ENCODE peak calls at places on chromosomes 11 and 22, in seven cellular contexts. E, W, S, B, N, R and G are unnamed samples.

GRCh38 chr11:33658195-33658900 is 42.3 kb downstream of the C11orf91 start:
- DNase-seq in E (no peak), W (no peak), S (no peak), B (no peak), N (no peak), R (no peak), G (no peak)

GRCh38 chr22:40476341-40476740 is 105.9 kb downstream of the SGSM3 start:
- DNase-seq in E (no peak), W (no peak), S (no peak), B (no peak), N (no peak), R (no peak), G (no peak)

GRCh38 chr11:1205121-1205986 is 17.5 kb upstream of the MUC5B start:
- DNase-seq in E (peak; percentile 15), W (no peak), S (no peak), B (peak; percentile 58), N (peak; percentile 10), R (no peak), G (peak; percentile 62)

GRCh38 chr11:32109138-32109537 is 18.3 kb downstream of the RCN1 start:
- DNase-seq in E (no peak), W (no peak), S (no peak), B (no peak), N (no peak), R (no peak), G (no peak)

GRCh38 chr11:111324277-111324720 is 26.0 kb downstream of the POU2AF3 start:
- DNase-seq in E (no peak), W (no peak), S (no peak), B (no peak), N (no peak), R (no peak), G (no peak)

GRCh38 chr11:112049777-112050176 is 24.0 kb downstream of the PIH1D2 start:
- DNase-seq in E (no peak), W (no peak), S (no peak), B (no peak), N (no peak), R (no peak), G (no peak)

GRCh38 chr22:38299758-38300157 is 17.5 kb downstream of the CSNK1E start:
- DNase-seq in E (no peak), W (no peak), S (no peak), B (no peak), N (no peak), R (no peak), G (no peak)

GRCh38 chr11:34788642-34789041 is 127.5 kb downstream of the APIP start:
- DNase-seq in E (no peak), W (no peak), S (no peak), B (no peak), N (no peak), R (no peak), G (no peak)

GRCh38 chr11:126282361-126282741 is 542 bp upstream of the TIRAP start:
- DNase-seq in E (peak; percentile 81), W (no peak), S (peak; percentile 34), B (peak; percentile 77), N (peak; percentile 57), R (no peak), G (peak; percentile 85)

GRCh38 chr11:83249972-83250593 is 36.1 kb downstream of the CCDC90B start:
- DNase-seq in E (peak; percentile 51), W (no peak), S (no peak), B (no peak), N (no peak), R (no peak), G (no peak)

GRCh38 chr22:35445933-35446332 is 46.0 kb downstream of the MCM5 start:
- DNase-seq in E (no peak), W (no peak), S (no peak), B (peak; percentile 84), N (no peak), R (no peak), G (no peak)

GRCh38 chr22:42680648-42681047 is 31.5 kb upstream of the CYB5R3 start:
- DNase-seq in E (no peak), W (no peak), S (no peak), B (no peak), N (no peak), R (no peak), G (no peak)

GRCh38 chr11:126738632-126739031 is 261.9 kb downstream of the KIRREL3 start:
- DNase-seq in E (no peak), W (no peak), S (no peak), B (no peak), N (no peak), R (no peak), G (no peak)

GRCh38 chr11:74321487-74322188 is 10.2 kb upstream of the P4HA3 start:
- DNase-seq in E (peak; percentile 41), W (no peak), S (no peak), B (no peak), N (no peak), R (no peak), G (no peak)

GRCh38 chr11:130641884-130642283 is 193.4 kb downstream of the ADAMTS15 start:
- DNase-seq in E (no peak), W (no peak), S (no peak), B (no peak), N (no peak), R (no peak), G (no peak)
- TF ChIP-seq CTCF in E (no peak), W (no peak), S (no peak), B (no peak), N (no peak), R (no peak), G (no peak)

DNA sequence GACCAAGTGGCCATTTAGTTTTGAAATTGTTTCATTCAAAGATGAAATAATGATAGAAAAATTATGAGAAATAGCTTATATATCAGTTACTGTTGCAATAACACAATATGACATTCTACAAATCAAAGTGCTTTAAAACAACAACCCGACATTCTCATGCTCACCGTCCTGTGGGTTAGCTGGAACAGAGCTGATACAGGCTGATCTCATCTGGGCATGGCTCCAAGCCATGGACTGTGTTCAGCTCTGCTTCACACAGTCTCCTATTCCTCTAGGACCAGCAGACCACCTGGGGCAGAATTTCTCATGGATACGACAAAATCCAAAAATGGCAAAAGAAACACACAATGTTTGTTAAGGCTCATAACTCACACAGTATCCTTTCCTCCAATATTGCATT is 178.6 kb downstream of the CNTN5 start:
- DNase-seq in E (no peak), W (no peak), S (no peak), B (no peak), N (no peak), R (no peak), G (no peak)
- TF ChIP-seq POLR2AphosphoS5 in E (no peak), W (no peak), S (no peak), B (no peak), N (no peak), R (no peak), G (no peak)

DNA sequence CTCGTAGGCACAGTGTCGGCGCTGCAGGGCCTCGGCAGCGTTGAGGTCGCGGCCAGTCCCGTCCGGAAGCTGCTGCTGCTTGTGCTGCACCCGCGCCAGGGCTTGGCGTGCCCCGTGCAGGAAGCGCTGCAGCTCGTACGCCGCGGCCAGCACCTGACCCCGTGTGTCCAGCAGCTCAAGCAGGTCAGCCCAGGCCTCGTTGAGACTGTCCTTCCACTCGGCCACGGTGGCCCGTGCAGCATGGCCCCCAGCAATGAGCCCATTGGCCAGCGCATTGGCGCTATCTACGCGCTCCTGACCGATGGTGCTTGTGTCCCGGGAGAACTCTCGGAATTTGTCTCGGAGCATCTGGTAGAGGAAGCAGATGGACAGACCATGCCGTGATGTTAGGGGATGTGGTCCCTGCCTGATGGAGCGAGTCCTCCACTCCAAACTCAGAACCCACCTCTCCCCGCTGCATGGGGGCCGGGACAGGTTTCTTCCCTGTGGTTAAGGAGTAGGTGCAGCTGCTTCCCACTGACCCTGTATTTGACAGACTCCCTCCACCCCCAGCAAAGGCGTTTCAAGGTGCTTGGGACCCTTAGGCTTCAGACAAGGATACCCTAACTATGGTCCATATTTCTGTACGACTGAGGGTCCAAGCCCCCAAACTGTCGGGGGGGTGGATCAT is 13.8 kb upstream of the RBM4B start:
- DNase-seq in E (no peak), W (no peak), S (no peak), B (no peak), N (no peak), R (no peak), G (peak; percentile 69)
- TF ChIP-seq CTCF in E (no peak), W (no peak), S (no peak), B (no peak), N (no peak), R (no peak), G (no peak)

GRCh38 chr11:22192642-22193347 is at the start of gene ANO5:
- DNase-seq in E (peak; percentile 89), W (no peak), S (peak; percentile 78), B (peak; percentile 81), N (peak; percentile 74), R (no peak), G (peak; percentile 78)
- TF ChIP-seq POLR2AphosphoS5 in E (no peak), W (no peak), S (peak; percentile 48), B (peak; percentile 29), N (no peak), R (no peak), G (no peak)

DNA sequence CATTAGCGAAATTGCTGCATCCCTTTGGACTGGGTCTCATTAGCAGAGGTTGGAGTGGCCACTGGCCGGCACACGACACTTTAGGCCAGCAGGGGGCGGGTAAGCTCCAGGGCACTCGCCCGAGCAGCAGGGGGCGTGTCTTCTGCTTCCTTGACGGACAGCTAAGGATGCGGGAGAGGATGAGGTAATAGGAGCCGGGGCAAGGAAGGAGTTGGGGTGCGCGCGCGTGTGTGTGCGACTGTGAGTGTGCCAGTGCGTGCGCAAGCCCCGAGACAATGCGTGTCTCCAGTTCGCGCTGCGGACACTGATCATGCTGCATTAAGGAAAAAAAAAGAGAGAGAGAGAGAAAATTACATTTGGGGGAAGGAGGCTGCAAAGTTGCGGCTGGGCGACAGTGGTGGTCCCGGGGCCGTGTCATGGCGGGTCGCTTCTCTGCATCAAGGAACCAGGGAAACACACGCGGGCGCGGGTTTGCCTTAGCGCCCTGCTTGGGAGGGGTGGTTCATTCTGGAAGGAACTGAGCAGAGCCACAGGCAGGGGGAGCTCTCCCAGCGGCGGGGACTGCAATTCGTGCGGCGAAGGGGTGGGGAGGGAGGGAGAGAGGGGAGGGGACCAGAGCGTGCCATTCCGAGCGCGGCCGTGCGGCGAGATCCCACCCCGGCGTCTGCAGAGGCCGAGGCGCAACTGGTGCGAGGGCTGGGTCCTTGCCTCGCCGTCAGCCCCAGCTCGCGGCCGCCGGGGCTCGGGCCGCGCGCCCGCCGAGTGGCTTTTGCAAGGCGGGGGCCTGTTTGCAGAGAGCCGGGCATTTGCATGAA is at the start of gene DTX4:
- DNase-seq in E (peak; percentile 92), W (peak; percentile 39), S (peak; percentile 96), B (peak; percentile 96), N (peak; percentile 95), R (peak; percentile 57), G (peak; percentile 98)
- TF ChIP-seq CTCF in E (peak; percentile 89), W (peak; percentile 95), S (peak; percentile 98), B (peak; percentile 90), N (peak; percentile 78), R (peak; percentile 97), G (peak; percentile 90)

DNA sequence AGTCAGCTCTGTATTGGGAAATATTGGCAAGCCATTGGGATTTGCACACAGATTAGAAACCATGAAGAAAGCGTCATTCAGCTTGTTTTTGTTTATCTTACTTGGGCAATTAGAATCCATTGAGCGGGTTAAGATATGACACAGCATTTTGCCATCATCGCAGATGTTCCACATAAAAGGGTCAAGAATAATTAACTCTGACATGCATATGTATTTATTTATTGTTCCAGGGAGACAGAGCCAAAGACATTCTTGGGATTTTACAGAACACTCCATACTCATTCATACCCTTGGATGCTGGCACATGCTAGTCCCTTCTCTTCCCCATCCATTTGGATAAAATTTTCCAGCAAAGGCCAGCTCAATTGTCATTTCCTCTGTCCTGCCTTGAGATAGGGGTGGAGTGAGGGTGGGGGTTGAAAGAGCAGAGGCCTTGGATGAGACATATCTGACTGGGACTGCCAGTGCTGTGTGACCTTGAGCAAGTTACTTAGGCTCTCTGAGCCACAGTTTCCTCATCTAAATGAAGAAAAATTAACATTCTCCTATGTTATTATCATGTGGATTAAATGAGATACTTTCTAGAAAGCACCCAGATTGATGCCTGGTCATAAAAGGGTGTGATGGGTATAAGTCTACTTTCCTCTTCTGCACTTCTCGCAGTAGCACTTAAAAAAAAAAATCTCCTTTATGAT is 179.7 kb downstream of the RRAS2 start:
- DNase-seq in E (no peak), W (no peak), S (no peak), B (no peak), N (no peak), R (no peak), G (no peak)
- TF ChIP-seq POLR2AphosphoS5 in E (no peak), W (no peak), S (peak; percentile 52), B (no peak), N (peak; percentile 78), R (no peak), G (no peak)